ENCODE peak calls at places on chromosomes 1 and 21, in ten cellular contexts. T, L, B, F, N, J, A, X, M and C are unnamed samples.
A peak's percentile ranks its signal among the peaks of the same experiment; 100 is the strongest.

GRCh38 chr1:203066965-203067364 is 18.8 kb downstream of the MYOG start:
- DNase-seq in T (no peak), L (no peak), B (no peak), F (no peak), N (no peak), J (no peak), A (no peak), X (no peak), M (no peak), C (no peak)

GRCh38 chr1:214018605-214019268 is 31.0 kb downstream of the PROX1 start:
- DNase-seq in T (no peak), L (no peak), B (peak; percentile 2), F (no peak), N (no peak), J (no peak), A (no peak), X (no peak), M (no peak), C (no peak)

GRCh38 chr21:38712076-38712475 is 93.7 kb upstream of the ETS2 start:
- DNase-seq in T (peak; percentile 4), L (peak; percentile 32), B (peak; percentile 18), F (peak; percentile 59), N (no peak), J (peak; percentile 44), A (peak; percentile 57), X (no peak), M (peak; percentile 23), C (no peak)

GRCh38 chr1:218882454-218882853 is 291.2 kb upstream of the LYPLAL1 start:
- DNase-seq in T (no peak), L (no peak), B (no peak), F (no peak), N (no peak), J (no peak), A (no peak), X (no peak), M (no peak), C (no peak)

GRCh38 chr21:17602874-17603273 is 9.8 kb downstream of the BTG3 start:
- DNase-seq in T (no peak), L (no peak), B (no peak), F (no peak), N (no peak), J (no peak), A (no peak), X (no peak), M (peak; percentile 33), C (no peak)

GRCh38 chr1:92728687-92729086 is 56.2 kb downstream of the EVI5 start:
- DNase-seq in T (no peak), L (no peak), B (no peak), F (no peak), N (no peak), J (no peak), A (no peak), X (no peak), M (no peak), C (no peak)

GRCh38 chr1:8822383-8823294 is 5.2 kb upstream of the RERE start:
- DNase-seq in T (peak; percentile 26), L (peak; percentile 91), B (no peak), F (peak; percentile 56), N (peak; percentile 23), J (no peak), A (peak; percentile 52), X (no peak), M (peak; percentile 73), C (no peak)

GRCh38 chr21:34362136-34362444 is 1.7 kb upstream of the KCNE2 start:
- DNase-seq in T (no peak), L (no peak), B (no peak), F (no peak), N (no peak), J (no peak), A (no peak), X (no peak), M (no peak), C (no peak)

GRCh38 chr1:22053018-22053860 is 730 bp downstream of the CDC42 start:
- DNase-seq in T (peak; percentile 64), L (no peak), B (peak; percentile 58), F (peak; percentile 87), N (peak; percentile 54), J (peak; percentile 71), A (peak; percentile 75), X (peak; percentile 12), M (peak; percentile 45), C (peak; percentile 64)

GRCh38 chr1:210222288-210223006 is 10.1 kb upstream of the SERTAD4 start:
- DNase-seq in T (peak; percentile 14), L (no peak), B (no peak), F (peak; percentile 41), N (peak; percentile 65), J (no peak), A (no peak), X (no peak), M (no peak), C (no peak)

GRCh38 chr1:41799723-41800122 is 119.0 kb downstream of the HIVEP3 start:
- DNase-seq in T (no peak), L (no peak), B (peak; percentile 39), F (no peak), N (no peak), J (no peak), A (no peak), X (no peak), M (no peak), C (no peak)

GRCh38 chr21:27505516-27505915 is 538.6 kb upstream of the ADAMTS5 start:
- DNase-seq in T (no peak), L (peak; percentile 73), B (no peak), F (no peak), N (no peak), J (no peak), A (no peak), X (no peak), M (no peak), C (no peak)

GRCh38 chr1:162674018-162674608 is 41.8 kb downstream of the DDR2 start:
- DNase-seq in T (no peak), L (no peak), B (no peak), F (no peak), N (no peak), J (no peak), A (no peak), X (no peak), M (no peak), C (no peak)

GRCh38 chr1:89912073-89912472 is 82.8 kb upstream of the ZNF326 start:
- DNase-seq in T (no peak), L (no peak), B (no peak), F (no peak), N (no peak), J (no peak), A (no peak), X (no peak), M (no peak), C (no peak)

GRCh38 chr1:109895720-109896504 is 14.7 kb upstream of the CSF1 start:
- DNase-seq in T (peak; percentile 46), L (no peak), B (peak; percentile 53), F (no peak), N (peak; percentile 47), J (peak; percentile 47), A (peak; percentile 77), X (no peak), M (peak; percentile 44), C (no peak)

GRCh38 chr1:62012095-62012494 is 182.6 kb upstream of the L1TD1 start:
- DNase-seq in T (no peak), L (no peak), B (no peak), F (no peak), N (no peak), J (no peak), A (no peak), X (no peak), M (no peak), C (no peak)

GRCh38 chr1:168396508-168396907 is 115.8 kb downstream of the TBX19 start:
- DNase-seq in T (no peak), L (peak; percentile 67), B (no peak), F (no peak), N (no peak), J (no peak), A (no peak), X (no peak), M (no peak), C (no peak)

GRCh38 chr1:18422954-18423353 is 57.8 kb upstream of the KLHDC7A start:
- DNase-seq in T (no peak), L (no peak), B (no peak), F (no peak), N (no peak), J (no peak), A (no peak), X (no peak), M (no peak), C (no peak)

GRCh38 chr1:27522860-27523665 is 33.1 kb upstream of the WASF2 start:
- DNase-seq in T (peak; percentile 25), L (no peak), B (peak; percentile 83), F (peak; percentile 68), N (no peak), J (peak; percentile 33), A (no peak), X (peak; percentile 45), M (no peak), C (peak; percentile 19)
- TF ChIP-seq CTCF in T (no peak), L (no peak), B (peak; percentile 58), F (peak; percentile 43), N (no peak), J (no peak), A (no peak), X (peak; percentile 61), M (peak; percentile 54), C (no peak)

GRCh38 chr1:215146252-215146975 is 63.9 kb downstream of the KCNK2 start:
- DNase-seq in T (peak; percentile 22), L (no peak), B (peak; percentile 12), F (peak; percentile 52), N (peak; percentile 19), J (peak; percentile 7), A (no peak), X (no peak), M (peak; percentile 37), C (no peak)
- TF ChIP-seq CTCF in T (no peak), L (peak; percentile 51), B (no peak), F (peak; percentile 80), N (peak; percentile 67), J (no peak), A (peak; percentile 11), X (no peak), M (peak; percentile 76), C (no peak)

DNA sequence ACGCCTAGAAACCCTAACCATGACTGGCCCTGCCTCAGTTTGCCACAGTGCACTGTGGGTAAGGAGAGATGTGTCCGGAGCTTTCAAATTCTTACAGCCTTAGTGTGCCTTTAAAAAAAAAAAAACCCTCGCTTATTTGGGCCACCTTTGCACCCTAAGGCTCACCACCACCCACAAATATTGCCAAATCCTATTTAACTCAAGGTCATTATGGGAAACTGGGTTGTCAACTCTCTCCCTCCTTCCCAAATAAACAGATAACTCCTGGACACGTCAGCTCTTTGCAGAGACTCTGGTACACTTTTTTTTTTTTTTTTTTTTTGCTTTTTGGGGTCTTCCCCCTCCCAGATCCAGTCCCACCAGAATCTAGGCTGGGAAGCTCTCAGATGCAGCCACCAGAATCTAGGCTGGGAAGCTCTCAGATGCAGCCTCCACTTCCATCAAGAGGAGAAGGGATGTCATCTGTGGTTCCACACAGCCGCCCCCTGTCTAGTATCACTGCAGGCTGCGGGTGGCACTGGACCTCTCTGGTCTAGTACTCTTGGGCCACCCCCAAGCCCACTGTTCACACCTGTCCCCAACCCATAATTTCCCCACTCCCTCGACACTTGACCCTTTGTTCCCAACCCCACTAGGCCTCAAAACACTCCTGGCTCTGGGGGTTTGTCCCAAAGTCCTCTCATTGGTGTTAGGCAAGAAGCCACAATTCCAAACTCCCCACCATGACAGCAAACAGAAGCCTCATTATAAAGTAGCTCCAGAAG is 3.4 kb downstream of the DHRS3 start:
- DNase-seq in T (no peak), L (no peak), B (no peak), F (no peak), N (no peak), J (no peak), A (no peak), X (no peak), M (no peak), C (no peak)
- TF ChIP-seq CTCF in T (no peak), L (no peak), B (no peak), F (no peak), N (no peak), J (no peak), A (no peak), X (no peak), M (peak; percentile 23), C (no peak)

GRCh38 chr1:227805606-227806197 is 9.8 kb upstream of the PRSS38 start:
- DNase-seq in T (no peak), L (peak; percentile 99), B (no peak), F (no peak), N (peak; percentile 82), J (no peak), A (no peak), X (no peak), M (peak; percentile 66), C (no peak)
- TF ChIP-seq CTCF in T (no peak), L (no peak), B (no peak), F (no peak), N (no peak), J (no peak), A (no peak), X (no peak), M (no peak), C (no peak)